ENCODE peak calls at places on chromosomes 4 and X, in seven cellular contexts. L is MCF 10A, M is body of pancreas, I is GM13976, R is suprapubic skin, V is GM12864, Q is Calu3. P is an unnamed sample.

GRCh38 chr4:5708171-5708828 is at the start of gene EVC2:
- DNase-seq in L (peak), M (peak), I (no peak), R (peak), V (no peak), Q (no peak), P (peak)

GRCh38 chr4:19021617-19022016 is 1000.1 kb upstream of the LCORL start:
- DNase-seq in L (no peak), M (no peak), I (no peak), R (no peak), V (no peak), Q (no peak), P (no peak)

GRCh38 chr4:43453058-43453457 is 560.5 kb downstream of the GRXCR1 start:
- DNase-seq in L (no peak), M (no peak), I (no peak), R (no peak), V (no peak), Q (no peak), P (no peak)

GRCh38 chr4:150327262-150327780 is 249.1 kb downstream of the DCLK2 start:
- DNase-seq in L (no peak), M (no peak), I (no peak), R (no peak), V (no peak), Q (no peak), P (no peak)

GRCh38 chr4:71487324-71487677 is 148.5 kb downstream of the SLC4A4 start:
- DNase-seq in L (no peak), M (peak), I (no peak), R (no peak), V (no peak), Q (no peak), P (no peak)

GRCh38 chr4:70586841-70587240 is 5.2 kb upstream of the AMBN start:
- DNase-seq in L (no peak), M (no peak), I (no peak), R (no peak), V (no peak), Q (no peak), P (no peak)

GRCh38 chrX:18721683-18722499 is 14.4 kb downstream of the PPEF1 start:
- DNase-seq in L (no peak), M (no peak), I (no peak), R (no peak), V (no peak), Q (no peak), P (no peak)

GRCh38 chr4:61872983-61873382 is 672.9 kb downstream of the ADGRL3 start:
- DNase-seq in L (no peak), M (no peak), I (no peak), R (no peak), V (no peak), Q (no peak), P (no peak)

GRCh38 chr4:110480031-110480549 is 4.1 kb downstream of the ENPEP start:
- DNase-seq in L (peak), M (no peak), I (no peak), R (no peak), V (no peak), Q (no peak), P (peak)

GRCh38 chr4:110637408-110638131 is 14.7 kb upstream of the PITX2 start:
- DNase-seq in L (no peak), M (no peak), I (no peak), R (no peak), V (no peak), Q (no peak), P (peak)

GRCh38 chr4:86291180-86291579 is 68.7 kb downstream of the MAPK10 start:
- DNase-seq in L (no peak), M (no peak), I (no peak), R (no peak), V (no peak), Q (no peak), P (no peak)

GRCh38 chr4:121741751-121742150 is 23.2 kb downstream of the SMIM43 start:
- DNase-seq in L (no peak), M (no peak), I (no peak), R (no peak), V (no peak), Q (no peak), P (no peak)

GRCh38 chr4:37644962-37645361 is 41.2 kb downstream of the RELL1 start:
- DNase-seq in L (no peak), M (no peak), I (no peak), R (no peak), V (no peak), Q (no peak), P (peak)

GRCh38 chr4:185920691-185921260 is 108.8 kb upstream of the SORBS2 start:
- DNase-seq in L (no peak), M (no peak), I (no peak), R (no peak), V (no peak), Q (no peak), P (no peak)

GRCh38 chr4:140343303-140343702 is 30.1 kb upstream of the SCOC start:
- DNase-seq in L (peak), M (peak), I (no peak), R (no peak), V (no peak), Q (peak), P (no peak)

GRCh38 chr4:123597586-123597985 is 201.0 kb downstream of the SPRY1 start:
- DNase-seq in L (peak), M (no peak), I (no peak), R (no peak), V (no peak), Q (no peak), P (peak)

GRCh38 chr4:12118651-12119213 is 690.0 kb upstream of the HS3ST1 start:
- DNase-seq in L (peak), M (no peak), I (no peak), R (no peak), V (no peak), Q (no peak), P (no peak)

GRCh38 chr4:139367421-139368090 is 65.3 kb upstream of the NDUFC1 start:
- DNase-seq in L (peak), M (no peak), I (no peak), R (no peak), V (no peak), Q (no peak), P (peak)

GRCh38 chr4:173367946-173368345 is 2.8 kb upstream of the SAP30 start:
- DNase-seq in L (peak), M (no peak), I (no peak), R (no peak), V (no peak), Q (no peak), P (peak)

GRCh38 chr4:180655886-180656285 is 1587.3 kb upstream of the TENM3 start:
- DNase-seq in L (no peak), M (no peak), I (no peak), R (no peak), V (no peak), Q (no peak), P (no peak)
- TF ChIP-seq CTCF in L (no peak), M (no peak), I (no peak), R (no peak), V (no peak), Q (no peak), P (no peak)

GRCh38 chr4:87423313-87424031 is 1.1 kb downstream of the NUDT9 start:
- DNase-seq in L (peak), M (peak), I (peak), R (no peak), V (peak), Q (no peak), P (no peak)
- TF ChIP-seq CTCF in L (no peak), M (no peak), I (no peak), R (no peak), V (no peak), Q (no peak), P (peak)

DNA sequence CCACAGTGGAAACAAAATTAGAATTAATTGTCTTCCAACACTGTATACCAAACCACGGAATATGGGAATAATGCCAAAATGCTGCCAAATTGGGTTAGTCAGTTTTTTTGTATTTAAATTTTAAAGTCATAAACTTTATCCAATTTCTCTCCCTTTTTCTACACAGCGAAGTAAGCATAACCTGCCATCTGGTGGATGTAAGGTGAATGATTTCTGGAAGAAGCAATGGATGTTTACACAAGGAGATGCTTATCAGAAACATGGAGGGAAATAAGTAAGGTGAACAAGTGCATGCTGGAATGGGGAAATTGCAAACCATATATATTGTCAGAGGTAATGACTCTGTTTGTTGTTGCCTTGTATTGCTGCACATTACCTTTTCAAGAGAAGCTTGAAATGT is 691.9 kb downstream of the TECRL start:
- DNase-seq in L (peak), M (no peak), I (no peak), R (no peak), V (no peak), Q (peak), P (no peak)
- TF ChIP-seq CTCF in L (peak), M (no peak), I (no peak), R (no peak), V (no peak), Q (no peak), P (no peak)

GRCh38 chr4:82896755-82897154 is 3.8 kb upstream of the THAP9 start:
- DNase-seq in L (no peak), M (no peak), I (no peak), R (no peak), V (no peak), Q (no peak), P (no peak)

GRCh38 chr4:82900335-82901128 is at the start of gene THAP9:
- DNase-seq in L (peak), M (peak), I (peak), R (peak), V (peak), Q (peak), P (peak)

GRCh38 chr4:82900016-82900334 is 560 bp upstream of the THAP9 start:
- DNase-seq in L (no peak), M (no peak), I (no peak), R (no peak), V (no peak), Q (no peak), P (no peak)

GRCh38 chr4:82899339-82899738 is 1.2 kb upstream of the THAP9 start:
- DNase-seq in L (no peak), M (no peak), I (no peak), R (no peak), V (no peak), Q (no peak), P (no peak)

DNA sequence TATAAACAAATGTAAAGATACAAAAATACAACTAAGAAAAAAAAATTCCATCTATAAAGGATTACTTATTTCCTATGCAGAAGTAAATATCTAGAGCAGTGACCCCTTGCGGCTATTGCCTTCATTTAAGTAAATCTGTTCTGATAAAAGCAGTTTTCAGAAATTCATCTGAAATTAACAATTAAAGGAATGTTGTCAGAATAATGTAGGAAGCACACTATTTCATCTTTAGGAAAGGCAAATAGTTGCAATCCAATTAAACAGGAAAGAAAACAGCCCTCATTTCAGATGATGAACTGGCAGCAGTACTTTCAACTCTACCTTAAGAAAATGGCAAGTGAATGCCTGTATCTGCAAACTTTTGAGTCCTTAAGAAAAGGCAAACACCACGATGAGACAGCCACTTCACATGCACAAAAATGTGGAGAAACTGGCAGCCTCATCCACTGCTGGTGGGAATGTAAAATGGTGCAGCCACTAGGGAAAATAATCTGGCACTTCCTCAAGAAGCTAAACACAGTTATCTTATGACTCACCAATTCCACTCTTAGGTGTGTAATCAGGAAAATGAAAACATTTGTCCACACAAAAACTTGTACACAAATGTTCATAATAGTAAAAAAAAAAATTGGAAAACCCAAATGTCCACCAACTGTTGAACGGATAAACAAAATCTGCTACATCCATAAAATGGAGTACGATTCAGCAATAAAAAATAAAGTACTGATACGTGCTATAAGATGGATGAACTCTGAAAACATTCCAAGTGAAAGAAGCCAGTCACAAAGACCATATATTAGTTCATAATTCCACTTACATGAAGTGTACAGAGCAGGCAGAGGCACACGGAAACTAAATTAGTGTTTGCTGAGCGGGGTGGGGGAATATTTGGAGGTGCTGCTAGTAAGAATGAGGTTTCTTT is 2.0 kb upstream of the THAP9 start:
- DNase-seq in L (peak), M (peak), I (no peak), R (no peak), V (no peak), Q (no peak), P (peak)
- TF ChIP-seq CTCF in L (peak), M (peak), I (peak), R (no peak), V (peak), Q (peak), P (peak)

GRCh38 chr4:14265651-14266050 is 638.1 kb upstream of the BOD1L1 start:
- DNase-seq in L (no peak), M (no peak), I (no peak), R (no peak), V (no peak), Q (no peak), P (no peak)

GRCh38 chr4:14260591-14260990 is 633.1 kb upstream of the BOD1L1 start:
- DNase-seq in L (no peak), M (no peak), I (no peak), R (no peak), V (no peak), Q (no peak), P (no peak)

GRCh38 chr4:14262221-14262620 is 634.7 kb upstream of the BOD1L1 start:
- DNase-seq in L (no peak), M (no peak), I (no peak), R (no peak), V (no peak), Q (no peak), P (no peak)

GRCh38 chr4:14259926-14260325 is 632.4 kb upstream of the BOD1L1 start:
- DNase-seq in L (no peak), M (no peak), I (no peak), R (no peak), V (no peak), Q (no peak), P (no peak)

DNA sequence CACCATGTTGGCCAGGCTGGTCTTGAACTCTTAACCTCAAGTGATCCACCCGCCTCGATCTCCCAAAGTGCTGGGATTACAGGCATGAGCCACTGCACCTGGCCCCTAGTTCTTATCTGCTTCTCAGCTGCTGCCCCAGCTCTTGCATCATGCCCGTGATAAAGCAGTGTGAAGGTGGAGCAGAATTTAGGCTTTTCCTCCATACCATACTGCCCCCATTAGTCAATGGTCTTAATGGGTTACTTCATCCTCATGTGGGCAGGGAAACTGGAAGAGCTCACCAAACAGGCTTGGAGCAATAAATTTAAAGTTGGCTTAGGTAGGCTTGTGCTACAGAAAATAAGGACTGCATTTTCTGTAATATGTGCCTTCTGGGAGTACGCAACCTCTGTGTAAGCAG is 636.9 kb upstream of the BOD1L1 start:
- DNase-seq in L (peak), M (no peak), I (no peak), R (no peak), V (no peak), Q (peak), P (no peak)
- TF ChIP-seq CTCF in L (no peak), M (no peak), I (no peak), R (no peak), V (no peak), Q (no peak), P (no peak)

DNA sequence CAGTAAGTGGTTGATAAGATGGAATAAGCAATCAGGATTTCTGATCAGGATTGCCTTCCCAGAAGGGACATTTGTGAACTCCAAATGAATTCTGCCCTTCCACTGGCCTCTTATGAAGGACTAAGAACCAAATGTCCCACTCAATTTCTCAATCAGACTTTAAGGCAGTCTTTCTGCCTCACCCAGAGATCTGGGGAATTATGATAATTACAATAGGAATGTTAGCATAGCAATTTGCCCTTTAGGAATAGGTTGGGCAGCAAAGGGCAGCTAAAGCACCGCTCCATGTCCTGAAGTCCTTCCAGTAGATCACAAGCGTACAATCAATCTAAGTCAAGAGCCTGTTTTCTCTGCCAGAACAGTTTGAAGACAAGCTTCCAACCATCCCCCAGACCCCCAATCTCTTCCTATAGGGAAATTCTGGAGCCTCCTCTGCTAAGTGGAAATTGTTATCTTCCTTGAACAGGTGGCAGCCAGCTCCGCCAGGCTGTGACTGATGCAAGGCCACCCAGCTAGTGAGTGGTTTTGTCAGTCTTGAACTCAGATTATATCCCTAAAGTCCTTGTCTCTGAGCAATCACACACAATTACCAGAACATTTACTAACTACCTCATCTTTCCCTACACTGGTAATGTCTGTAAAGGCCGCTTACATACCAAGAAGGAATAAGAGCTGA is 18.6 kb downstream of the NKX3-2 start:
- DNase-seq in L (no peak), M (no peak), I (peak), R (no peak), V (no peak), Q (no peak), P (no peak)
- TF ChIP-seq CTCF in L (no peak), M (no peak), I (no peak), R (no peak), V (no peak), Q (no peak), P (no peak)

GRCh38 chr4:108850407-108850709 is 87.5 kb upstream of the ETNPPL start:
- DNase-seq in L (no peak), M (no peak), I (no peak), R (no peak), V (no peak), Q (no peak), P (no peak)

GRCh38 chr4:108851346-108851745 is 88.5 kb upstream of the ETNPPL start:
- DNase-seq in L (no peak), M (no peak), I (no peak), R (no peak), V (no peak), Q (no peak), P (peak)

GRCh38 chr4:108852691-108853090 is 89.8 kb upstream of the ETNPPL start:
- DNase-seq in L (peak), M (no peak), I (no peak), R (no peak), V (no peak), Q (no peak), P (peak)

GRCh38 chr4:108849611-108850406 is 87.0 kb upstream of the ETNPPL start:
- DNase-seq in L (peak), M (no peak), I (no peak), R (no peak), V (no peak), Q (no peak), P (peak)

DNA sequence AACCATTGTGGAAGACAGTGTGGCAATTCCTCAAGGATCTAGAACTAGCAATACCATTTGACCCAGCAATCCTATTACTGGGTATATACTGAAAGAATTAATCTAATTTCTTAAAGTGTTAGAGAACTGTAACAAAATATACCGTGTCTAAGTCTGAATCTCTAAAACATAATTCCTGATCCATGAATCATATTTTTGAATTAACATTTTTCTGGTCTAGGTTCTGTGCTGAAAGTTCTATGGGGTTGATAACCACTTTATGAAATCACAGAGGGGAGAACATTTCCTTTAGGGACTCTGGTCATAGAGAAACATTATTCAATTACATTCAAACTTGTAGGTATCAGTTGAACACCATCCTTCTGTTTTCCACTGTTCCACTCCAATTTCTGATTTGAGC is 91.9 kb upstream of the ETNPPL start:
- DNase-seq in L (no peak), M (no peak), I (no peak), R (no peak), V (no peak), Q (no peak), P (peak)
- TF ChIP-seq CTCF in L (no peak), M (no peak), I (no peak), R (no peak), V (no peak), Q (no peak), P (no peak)

DNA sequence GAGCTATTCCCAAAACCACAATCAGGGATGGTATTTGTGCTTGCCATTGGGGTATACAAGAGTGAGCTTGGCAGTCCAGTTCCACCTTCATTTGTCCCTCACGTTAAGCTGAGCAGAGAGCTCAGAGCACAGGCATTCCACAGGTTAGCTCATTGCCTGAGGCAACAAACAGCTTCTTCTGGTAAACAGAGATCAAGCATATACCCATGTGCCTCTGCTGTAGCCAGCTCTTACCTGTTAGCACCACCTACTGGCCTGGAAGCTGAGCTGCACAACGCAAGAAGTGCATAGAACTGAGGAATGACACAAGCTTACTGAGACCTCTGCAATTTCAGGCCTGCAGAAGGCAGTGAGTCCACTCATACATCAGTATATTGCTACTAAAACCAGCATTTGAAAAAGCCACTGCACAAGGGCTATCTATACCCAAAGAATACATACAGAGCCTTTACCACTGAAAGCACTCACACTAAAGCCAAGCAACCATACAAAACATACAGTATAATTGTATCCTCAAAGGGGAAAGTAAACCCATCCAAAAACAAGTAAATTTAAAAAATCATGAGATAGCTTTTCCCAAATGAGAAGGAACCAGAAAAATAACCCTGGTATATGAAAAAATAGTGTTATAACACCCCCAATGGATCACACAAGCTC is 258.3 kb upstream of the GABRA2 start:
- DNase-seq in L (peak), M (no peak), I (peak), R (no peak), V (peak), Q (peak), P (no peak)
- TF ChIP-seq CTCF in L (peak), M (no peak), I (peak), R (peak), V (peak), Q (no peak), P (no peak)